ENCODE peak calls at places on chromosomes 6 and 20, in seven cellular contexts. W is GM23338, Q is H7, D is BE2C, X is breast epithelium, Z is uterus, B is NB4. C is an unnamed sample.

GRCh38 chr6:69980624-69981023 is 114.3 kb downstream of the COL19A1 start:
- DNase-seq in W (no peak), Q (no peak), D (no peak), X (no peak), Z (no peak), B (no peak), C (no peak)

GRCh38 chr6:89311853-89312531 is 3.1 kb downstream of the GABRR2 start:
- DNase-seq in W (peak), Q (peak), D (peak), X (peak), Z (peak), B (peak), C (peak)

GRCh38 chr20:35273449-35274171 is 4.3 kb downstream of the MMP24OS start:
- DNase-seq in W (peak), Q (peak), D (no peak), X (no peak), Z (no peak), B (no peak), C (peak)

GRCh38 chr6:8820313-8820712 is 385.0 kb upstream of the SLC35B3 start:
- DNase-seq in W (no peak), Q (no peak), D (no peak), X (no peak), Z (no peak), B (no peak), C (no peak)

GRCh38 chr20:258963-259362 is 1.4 kb downstream of the DEFB132 start:
- DNase-seq in W (peak), Q (peak), D (no peak), X (no peak), Z (no peak), B (peak), C (no peak)

GRCh38 chr6:150667977-150668716 is 68.5 kb downstream of the PLEKHG1 start:
- DNase-seq in W (peak), Q (no peak), D (no peak), X (peak), Z (peak), B (no peak), C (peak)

GRCh38 chr20:13819885-13820645 is 35.2 kb downstream of the NDUFAF5 start:
- DNase-seq in W (peak), Q (peak), D (peak), X (peak), Z (peak), B (peak), C (no peak)

GRCh38 chr6:152575621-152576150 is 61.5 kb downstream of the SYNE1 start:
- DNase-seq in W (peak), Q (no peak), D (no peak), X (peak), Z (no peak), B (peak), C (no peak)

GRCh38 chr6:137210903-137211302 is 8.3 kb downstream of the IFNGR1 start:
- DNase-seq in W (no peak), Q (no peak), D (no peak), X (no peak), Z (no peak), B (no peak), C (no peak)

GRCh38 chr6:139473731-139474130 is 99.3 kb upstream of the CITED2 start:
- DNase-seq in W (no peak), Q (no peak), D (no peak), X (no peak), Z (no peak), B (no peak), C (no peak)

GRCh38 chr6:87529221-87529620 is 56.4 kb downstream of the SLC35A1 start:
- DNase-seq in W (no peak), Q (no peak), D (no peak), X (no peak), Z (no peak), B (no peak), C (no peak)

GRCh38 chr6:159168536-159169192 is 536 bp upstream of the FNDC1 start:
- DNase-seq in W (peak), Q (peak), D (peak), X (no peak), Z (peak), B (no peak), C (no peak)

GRCh38 chr6:170053966-170054661 is 236.8 kb downstream of the DLL1 start:
- DNase-seq in W (no peak), Q (no peak), D (no peak), X (no peak), Z (peak), B (no peak), C (peak)

GRCh38 chr20:13322621-13323020 is 101.5 kb downstream of the ISM1 start:
- DNase-seq in W (no peak), Q (no peak), D (no peak), X (no peak), Z (no peak), B (no peak), C (no peak)

GRCh38 chr6:28940294-28940858 is 16.6 kb upstream of the TRIM27 start:
- DNase-seq in W (peak), Q (peak), D (peak), X (peak), Z (peak), B (peak), C (peak)

GRCh38 chr6:6918216-6918983 is 189.4 kb upstream of the RREB1 start:
- DNase-seq in W (no peak), Q (no peak), D (no peak), X (no peak), Z (no peak), B (peak), C (no peak)

GRCh38 chr6:7542878-7543394 is 1.5 kb downstream of the DSP start:
- DNase-seq in W (peak), Q (peak), D (no peak), X (peak), Z (no peak), B (peak), C (peak)

GRCh38 chr6:153599901-153600300 is 439.1 kb upstream of the OPRM1 start:
- DNase-seq in W (no peak), Q (no peak), D (no peak), X (no peak), Z (no peak), B (no peak), C (no peak)
- H3K4me3 ChIP-seq in W (no peak), Q (no peak), D (no peak), X (no peak), Z (no peak), B (no peak), C (no peak)

DNA sequence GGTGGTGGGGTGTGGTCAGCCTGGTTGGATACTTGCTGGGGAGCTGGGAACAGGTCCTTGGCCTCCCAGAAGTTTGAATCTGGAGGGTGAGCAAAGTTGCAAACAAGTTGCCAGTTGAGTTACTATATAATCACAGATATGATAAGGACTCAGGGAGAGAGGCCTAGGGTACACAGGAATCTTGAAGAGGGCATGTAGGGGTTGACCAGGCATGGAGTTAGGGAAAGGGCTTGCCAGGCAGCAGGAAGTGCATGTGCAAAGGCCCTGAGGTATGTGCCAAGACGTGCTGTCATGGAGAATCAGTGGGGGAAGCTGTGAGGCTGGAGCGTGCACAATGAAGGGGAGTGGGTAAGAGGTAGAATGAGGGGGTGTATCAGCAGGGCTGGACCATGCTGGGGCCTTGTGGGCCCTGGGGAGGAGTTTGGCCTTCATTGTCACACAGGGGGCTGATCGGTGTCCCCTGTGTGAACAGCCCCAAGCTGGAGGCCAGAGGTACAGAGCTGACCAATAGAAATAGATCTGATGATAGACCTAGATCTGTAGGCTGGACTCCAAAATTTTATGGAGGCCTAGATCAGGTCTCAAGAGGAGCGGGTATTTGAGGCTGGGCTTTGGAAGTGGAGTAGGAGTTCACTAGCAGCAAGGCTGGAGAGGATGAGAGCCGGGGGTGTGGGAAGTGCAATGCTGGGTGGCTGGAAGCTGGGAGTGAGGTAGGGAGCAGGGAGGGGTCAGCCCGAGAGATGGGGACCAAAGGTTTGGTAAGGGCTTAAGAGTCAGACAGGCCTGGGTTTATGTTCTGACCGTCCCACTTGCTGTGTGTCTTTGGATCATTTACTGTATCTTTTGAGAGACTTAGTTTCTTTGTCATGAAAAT is 2.9 kb downstream of the SRC start:
- DNase-seq in W (no peak), Q (peak), D (no peak), X (no peak), Z (peak), B (no peak), C (no peak)
- H3K4me3 ChIP-seq in W (no peak), Q (no peak), D (no peak), X (no peak), Z (no peak), B (no peak), C (no peak)

DNA sequence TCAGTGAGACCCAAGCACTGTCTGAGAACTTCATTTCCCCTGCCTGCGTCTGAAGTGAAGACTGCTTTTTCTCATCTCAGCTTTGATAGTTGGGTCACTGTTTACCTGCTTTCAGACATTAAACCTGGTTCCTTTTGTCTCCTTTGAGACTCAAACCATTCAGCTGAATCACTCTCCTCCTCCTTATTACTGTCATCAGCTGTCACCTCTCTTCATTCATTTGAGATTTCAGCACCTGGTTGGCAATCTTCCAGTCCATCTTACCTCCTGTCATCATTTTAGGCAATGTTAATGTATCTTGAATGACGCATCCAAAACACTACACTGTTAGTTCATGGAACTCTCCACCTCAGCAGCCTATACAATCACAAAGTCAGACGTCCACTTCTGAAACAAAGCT is 34.3 kb upstream of the SOX4 start:
- DNase-seq in W (no peak), Q (no peak), D (no peak), X (no peak), Z (no peak), B (no peak), C (no peak)
- H3K4me3 ChIP-seq in W (no peak), Q (no peak), D (no peak), X (no peak), Z (no peak), B (no peak), C (no peak)

DNA sequence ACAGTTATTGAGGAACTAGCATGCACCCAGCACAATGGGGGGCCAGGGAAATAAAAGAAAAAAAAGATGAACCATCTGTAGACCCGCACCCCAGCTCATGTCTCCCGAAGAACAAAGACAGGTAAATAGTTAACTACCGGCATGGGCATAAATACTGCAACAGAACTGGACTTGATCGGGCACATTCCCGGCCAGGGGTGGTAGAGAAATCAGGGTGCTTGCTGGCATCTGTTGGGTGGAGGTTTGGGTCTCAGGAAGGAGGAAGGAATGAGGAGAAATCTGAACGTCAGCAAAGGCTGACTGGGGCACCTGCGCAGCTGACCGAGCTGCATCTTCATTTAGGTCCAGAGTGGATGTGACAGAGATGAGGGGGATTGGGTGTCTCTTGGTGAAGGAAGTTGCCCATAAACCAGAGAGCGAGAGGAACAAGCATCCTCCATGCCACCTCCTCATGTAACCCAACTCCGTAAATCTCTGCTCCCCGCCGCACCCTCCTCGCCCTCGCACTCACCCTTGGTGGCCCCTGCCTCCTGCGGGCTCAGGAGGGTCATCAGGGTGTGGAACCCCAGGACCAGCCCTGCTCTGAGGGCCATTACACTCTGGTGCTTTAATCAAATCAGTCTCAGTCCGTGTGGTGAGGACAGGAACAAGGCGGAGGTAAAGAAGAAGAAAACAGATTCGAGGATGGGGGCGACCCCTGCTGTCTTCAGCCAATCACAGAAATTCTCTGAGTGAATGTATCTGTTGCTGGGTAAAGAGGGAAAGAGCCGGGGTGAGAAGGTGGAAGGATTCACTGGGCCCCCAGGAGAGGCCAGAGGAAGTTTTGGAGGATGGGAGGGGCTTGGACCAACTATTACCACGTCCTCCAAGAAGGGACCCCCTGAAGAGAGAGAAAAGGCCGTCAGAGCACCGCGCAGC is at the start of gene HLA-DOA:
- DNase-seq in W (peak), Q (peak), D (no peak), X (no peak), Z (no peak), B (peak), C (no peak)
- H3K4me3 ChIP-seq in W (peak), Q (peak), D (no peak), X (peak), Z (no peak), B (no peak), C (no peak)